ENCODE peak calls at places on chromosomes 1 and 21, in seven cellular contexts. J is A549, N is suprapubic skin, S is SK-N-SH, X is sigmoid colon, B is ovary, F is GM12878. H is an unnamed sample. For H3K4me1, the result is how much of the 10 kb centered on the place peaks cover.

GRCh38 chr1:4422496-4423289 is 231.7 kb upstream of the AJAP1 start:
- DNase-seq in X (no peak), N (no peak), S (peak), F (no peak), J (peak), B (no peak), H (no peak)

GRCh38 chr1:68011786-68012375 is 38.5 kb downstream of the DIRAS3 start:
- DNase-seq in J (peak), X (no peak), B (no peak), S (no peak), N (no peak), F (no peak), H (no peak)

GRCh38 chr1:64733576-64734288 is 11.1 kb upstream of the RAVER2 start:
- DNase-seq in N (no peak), X (no peak), J (no peak), S (no peak), B (no peak), F (no peak), H (no peak)

GRCh38 chr1:159920202-159920601 is 5.1 kb downstream of the TAGLN2 start:
- DNase-seq in N (peak), F (no peak), J (no peak), S (no peak), B (no peak), X (no peak), H (no peak)

GRCh38 chr1:198497326-198498220 is 42.9 kb downstream of the ATP6V1G3 start:
- DNase-seq in S (no peak), N (no peak), J (no peak), X (no peak), F (no peak), B (no peak), H (no peak)

GRCh38 chr1:38031513-38031866 is 15.1 kb downstream of the POU3F1 start:
- DNase-seq in S (no peak), B (no peak), F (no peak), X (no peak), J (no peak), N (no peak), H (no peak)

GRCh38 chr1:211198111-211198510 is 61.1 kb upstream of the RCOR3 start:
- DNase-seq in F (no peak), J (peak), N (no peak), B (no peak), S (no peak), X (no peak), H (no peak)

GRCh38 chr21:33069994-33070811 is at the start of gene OLIG1:
- DNase-seq in N (no peak), X (no peak), F (no peak), B (no peak), S (peak), J (peak), H (no peak)

GRCh38 chr1:234881893-234882771 is 246.5 kb downstream of the TOMM20 start:
- DNase-seq in F (peak), N (no peak), B (no peak), J (no peak), X (peak), S (peak), H (no peak)

GRCh38 chr1:44270666-44271628 is 57.7 kb downstream of the DMAP1 start:
- DNase-seq in S (no peak), B (no peak), F (no peak), N (no peak), X (no peak), J (no peak), H (peak)

GRCh38 chr1:47656719-47657685 is 219.2 kb downstream of the FOXD2 start:
- DNase-seq in B (no peak), S (no peak), J (no peak), X (peak), N (peak), F (no peak), H (no peak)

GRCh38 chr1:201937624-201938212 is 8.6 kb downstream of the LMOD1 start:
- DNase-seq in B (no peak), X (no peak), N (no peak), J (no peak), F (no peak), S (no peak), H (no peak)

GRCh38 chr1:110337704-110338199 is 1.4 kb upstream of the RBM15 start:
- DNase-seq in S (peak), F (no peak), X (peak), J (peak), B (peak), N (peak), H (peak)

GRCh38 chr1:84693009-84693408 is 2.7 kb upstream of the SSX2IP start:
- DNase-seq in X (no peak), S (no peak), J (no peak), F (no peak), B (no peak), N (no peak), H (no peak)

GRCh38 chr1:184212649-184213314 is 161.3 kb downstream of the TSEN15 start:
- DNase-seq in J (peak), X (no peak), B (no peak), F (no peak), S (no peak), N (no peak), H (no peak)

GRCh38 chr1:172874950-172875349 is 175.8 kb downstream of the TNFSF18 start:
- DNase-seq in S (no peak), X (no peak), N (no peak), F (no peak), J (no peak), B (no peak), H (no peak)

GRCh38 chr1:222420621-222421020 is 127.3 kb downstream of the HHIPL2 start:
- DNase-seq in F (no peak), B (no peak), S (no peak), J (no peak), N (no peak), X (no peak), H (no peak)

GRCh38 chr21:46049890-46050650 is 47.8 kb upstream of the COL6A2 start:
- DNase-seq in S (no peak), B (peak), X (peak), N (peak), F (no peak), J (no peak), H (no peak)

GRCh38 chr1:7896994-7897393 is 43.6 kb downstream of the TNFRSF9 start:
- DNase-seq in F (no peak), X (no peak), N (no peak), S (no peak), B (no peak), J (no peak), H (no peak)

GRCh38 chr1:162056043-162056442 is 13.4 kb upstream of the NOS1AP start:
- DNase-seq in F (peak), J (peak), B (peak), N (no peak), S (peak), X (peak), H (peak)

GRCh38 chr1:41497056-41497440 is 12.6 kb upstream of the EDN2 start:
- DNase-seq in B (no peak), J (no peak), X (no peak), S (no peak), F (no peak), N (no peak), H (no peak)

GRCh38 chr1:41494351-41495170 is 10.1 kb upstream of the EDN2 start:
- DNase-seq in S (no peak), J (no peak), F (no peak), N (no peak), X (no peak), B (no peak), H (no peak)

GRCh38 chr1:41497631-41498030 is 13.1 kb upstream of the EDN2 start:
- DNase-seq in X (no peak), F (no peak), N (no peak), J (no peak), S (no peak), B (no peak), H (no peak)

GRCh38 chr1:41495171-41495948 is 10.9 kb upstream of the EDN2 start:
- DNase-seq in B (peak), F (no peak), N (no peak), X (no peak), S (no peak), J (peak), H (no peak)

DNA sequence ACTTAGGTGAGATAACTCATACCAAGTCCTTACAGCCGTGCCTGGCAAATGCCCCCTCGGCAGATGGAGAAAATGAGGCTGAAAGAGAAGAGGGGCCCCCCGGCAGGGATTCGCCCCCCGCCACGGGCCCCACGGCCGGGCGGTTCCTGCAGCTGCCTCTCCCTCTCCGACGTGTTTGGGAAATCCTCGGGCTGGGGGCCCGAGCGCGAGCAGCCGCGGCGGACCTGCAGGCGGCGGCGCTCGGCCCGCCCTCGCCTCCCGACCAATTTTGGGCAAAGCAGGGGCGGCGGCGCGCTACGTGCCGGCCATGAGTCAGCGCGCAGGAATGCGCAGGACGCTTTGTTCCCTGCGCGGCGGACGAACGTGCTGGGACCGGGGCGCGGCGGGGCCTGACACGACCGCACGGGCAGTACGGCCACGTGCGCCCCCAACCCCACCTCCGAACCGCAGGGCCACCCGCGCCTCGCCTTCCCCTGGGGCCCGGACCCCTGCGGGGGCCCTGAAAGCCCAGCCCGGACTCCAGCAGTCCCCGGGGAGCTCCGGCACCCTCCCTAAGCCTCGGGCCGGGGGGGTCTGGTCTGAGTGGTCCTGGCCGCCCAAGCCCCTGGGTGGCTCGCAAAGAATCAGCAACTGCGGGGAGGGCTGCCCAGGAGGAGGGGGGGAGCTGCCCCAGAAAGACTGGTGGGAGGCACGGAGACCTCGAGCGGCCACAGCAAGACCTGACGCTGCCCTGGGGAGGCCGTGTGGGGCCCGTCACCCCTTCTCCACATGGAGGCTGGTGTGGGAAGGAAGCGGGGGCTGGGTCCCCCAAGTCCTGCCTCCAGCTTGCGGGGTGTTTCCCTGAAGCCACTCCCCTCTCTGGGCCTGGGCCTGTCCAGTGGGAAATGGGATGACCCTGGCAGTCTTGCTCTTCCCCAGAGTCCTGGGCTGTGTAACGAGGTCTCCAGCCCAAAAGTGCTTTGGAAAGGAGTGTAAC is 11.9 kb upstream of the EDN2 start:
- DNase-seq in B (peak), J (peak), X (peak), N (peak), F (no peak), S (no peak), H (peak)
- TF ChIP-seq EP300 in B (peak), J (no peak), X (peak), N (peak), F (no peak), S (no peak), H (peak)

GRCh38 chr1:32783851-32784250 is 33.3 kb downstream of the YARS1 start:
- DNase-seq in S (no peak), X (no peak), N (no peak), B (no peak), F (no peak), J (no peak), H (no peak)

GRCh38 chr1:32779242-32779641 is 37.9 kb downstream of the YARS1 start:
- DNase-seq in F (no peak), N (no peak), J (no peak), X (no peak), B (no peak), S (no peak), H (no peak)

GRCh38 chr1:32782086-32782485 is 35.1 kb downstream of the YARS1 start:
- DNase-seq in J (no peak), S (no peak), B (no peak), X (no peak), N (no peak), F (no peak), H (no peak)

GRCh38 chr1:32780005-32780404 is 37.2 kb downstream of the YARS1 start:
- DNase-seq in N (no peak), S (no peak), X (no peak), F (no peak), J (no peak), B (no peak), H (no peak)

GRCh38 chr1:32780628-32781267 is 36.4 kb downstream of the YARS1 start:
- DNase-seq in F (no peak), B (no peak), X (no peak), N (no peak), S (no peak), J (no peak), H (no peak)
- H3K4me1 ChIP-seq in F (under half), B (under half), X (under half), N (under half), S (under half), J (under half), H (under half)

GRCh38 chr1:156746716-156747631 is 4.5 kb downstream of the HDGF start:
- DNase-seq in N (peak), B (peak), X (peak), F (no peak), S (peak), J (peak), H (peak)
- TF ChIP-seq EP300 in N (no peak), B (no peak), X (no peak), F (no peak), S (peak), J (no peak), H (no peak)

GRCh38 chr1:204112876-204113730 is 38.7 kb downstream of the ETNK2 start:
- DNase-seq in X (no peak), J (no peak), S (no peak), B (no peak), F (no peak), N (no peak), H (no peak)

GRCh38 chr1:204115128-204115527 is 36.7 kb downstream of the ETNK2 start:
- DNase-seq in J (no peak), F (no peak), N (no peak), B (no peak), X (no peak), S (no peak), H (no peak)

GRCh38 chr1:204114606-204115005 is 37.2 kb downstream of the ETNK2 start:
- DNase-seq in B (no peak), J (no peak), F (no peak), N (no peak), S (no peak), X (no peak), H (no peak)

GRCh38 chr1:204116539-204116938 is 35.3 kb downstream of the ETNK2 start:
- DNase-seq in N (no peak), F (no peak), J (no peak), B (no peak), X (no peak), S (no peak), H (no peak)

GRCh38 chr1:204113900-204114299 is 37.9 kb downstream of the ETNK2 start:
- DNase-seq in J (no peak), S (no peak), B (no peak), X (no peak), N (no peak), F (no peak), H (no peak)
- H3K4me1 ChIP-seq in J (under half), S (under half), B (under half), X (under half), N (under half), F (under half), H (under half)

DNA sequence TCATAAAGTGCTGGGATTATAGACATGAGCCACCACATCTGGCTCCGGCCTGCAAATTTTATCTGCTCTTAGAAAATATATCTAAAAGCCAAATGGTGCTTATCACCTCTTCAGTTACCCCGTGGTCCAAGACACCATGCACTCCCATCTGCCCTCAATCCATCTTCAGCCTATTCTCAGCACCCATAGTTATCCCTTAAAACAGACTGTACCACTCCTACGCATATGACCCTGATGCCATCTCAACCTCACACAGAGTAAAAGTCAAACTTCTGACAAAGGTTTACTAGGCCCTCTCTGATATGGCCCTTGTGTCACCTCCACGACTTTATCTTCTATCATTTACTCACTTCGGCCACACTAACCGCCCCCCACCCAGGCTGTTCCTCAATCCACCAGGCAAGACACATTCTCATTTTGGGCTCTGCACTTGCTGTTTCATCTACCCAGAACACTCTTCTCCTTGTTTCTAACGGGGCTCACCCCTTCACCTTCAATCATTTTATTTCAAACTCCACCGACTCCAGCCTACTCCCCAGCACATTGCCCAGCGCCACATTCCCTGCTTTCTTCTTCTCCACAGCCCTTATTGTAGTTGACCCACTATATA is 33.0 kb downstream of the USP48 start:
- DNase-seq in X (no peak), N (no peak), J (no peak), B (no peak), S (no peak), F (no peak), H (no peak)
- TF ChIP-seq EP300 in X (no peak), N (no peak), J (no peak), B (no peak), S (no peak), F (no peak), H (no peak)

H was measured in transverse colon.